ENCODE peak calls at places on chromosomes 5 and 9, in five cellular contexts. O is cardiac muscle cell, I is endothelial cell, H is glutamatergic neuron, L is stomach. D is an unnamed sample.

GRCh38 chr5:173281910-173282309 is 46.3 kb downstream of the STC2 start:
- DNase-seq in O (peak; percentile 94), I (peak; percentile 36), H (no peak), L (no peak), D (no peak)

GRCh38 chr9:123375725-123376132 is 19.7 kb downstream of the CRB2 start:
- DNase-seq in O (no peak), I (no peak), H (no peak), L (no peak), D (no peak)

GRCh38 chr5:72705178-72705577 is 111.3 kb upstream of the TNPO1 start:
- DNase-seq in O (no peak), I (no peak), H (no peak), L (no peak), D (no peak)

GRCh38 chr9:16434522-16434921 is 435.9 kb downstream of the BNC2 start:
- DNase-seq in O (no peak), I (no peak), H (no peak), L (no peak), D (no peak)

GRCh38 chr9:69444791-69445190 is 119.8 kb downstream of the ENTREP1 start:
- DNase-seq in O (no peak), I (no peak), H (no peak), L (no peak), D (no peak)

GRCh38 chr5:56673171-56673570 is 142.2 kb upstream of the MAP3K1 start:
- DNase-seq in O (no peak), I (no peak), H (no peak), L (no peak), D (no peak)

GRCh38 chr5:42691413-42691861 is 65.2 kb upstream of the CCDC152 start:
- DNase-seq in O (peak; percentile 66), I (peak; percentile 4), H (no peak), L (no peak), D (no peak)

GRCh38 chr5:9108156-9108555 is 437.7 kb downstream of the SEMA5A start:
- DNase-seq in O (no peak), I (no peak), H (no peak), L (no peak), D (no peak)

GRCh38 chr9:70410368-70410767 is 4.1 kb downstream of the KLF9 start:
- DNase-seq in O (no peak), I (no peak), H (no peak), L (no peak), D (no peak)

GRCh38 chr9:16223074-16223871 is 647.2 kb downstream of the BNC2 start:
- DNase-seq in O (no peak), I (no peak), H (no peak), L (no peak), D (no peak)

GRCh38 chr9:8816361-8816760 is 1016.8 kb upstream of the DMAC1 start:
- DNase-seq in O (peak; percentile 31), I (peak; percentile 15), H (no peak), L (no peak), D (no peak)

GRCh38 chr5:177351392-177352329 is at the start of gene LMAN2:
- DNase-seq in O (peak; percentile 93), I (peak; percentile 86), H (peak; percentile 87), L (peak; percentile 96), D (peak; percentile 94)

GRCh38 chr5:139481580-139482049 is 943 bp downstream of the STING1 start:
- DNase-seq in O (no peak), I (no peak), H (no peak), L (no peak), D (no peak)

GRCh38 chr5:52709171-52709925 is 78.4 kb upstream of the ITGA1 start:
- DNase-seq in O (no peak), I (peak; percentile 8), H (no peak), L (no peak), D (peak; percentile 16)

GRCh38 chr9:117679425-117679824 is 24.8 kb upstream of the TLR4 start:
- DNase-seq in O (no peak), I (no peak), H (no peak), L (no peak), D (no peak)

GRCh38 chr9:27292646-27293045 is 4.3 kb downstream of the EQTN start:
- DNase-seq in O (no peak), I (no peak), H (no peak), L (no peak), D (no peak)

GRCh38 chr9:26394025-26394424 is 498.6 kb downstream of the CAAP1 start:
- DNase-seq in O (no peak), I (no peak), H (no peak), L (no peak), D (no peak)

GRCh38 chr5:17157916-17158529 is 59.4 kb upstream of the BASP1 start:
- DNase-seq in O (no peak), I (peak; percentile 8), H (no peak), L (no peak), D (no peak)

GRCh38 chr5:134541736-134542376 is 16.4 kb downstream of the JADE2 start:
- DNase-seq in O (peak; percentile 87), I (peak; percentile 79), H (no peak), L (peak; percentile 48), D (no peak)

GRCh38 chr5:131766689-131767088 is 30.1 kb downstream of the FNIP1 start:
- DNase-seq in O (no peak), I (no peak), H (no peak), L (no peak), D (no peak)

GRCh38 chr5:93580387-93581100 is 475 bp downstream of the NR2F1-AS1 start:
- DNase-seq in O (no peak), I (no peak), H (peak; percentile 31), L (no peak), D (no peak)

GRCh38 chr5:150350524-150351344 is 6.8 kb upstream of the TCOF1 start:
- DNase-seq in O (peak; percentile 85), I (peak; percentile 69), H (peak; percentile 73), L (peak; percentile 78), D (peak; percentile 76)

GRCh38 chr5:151264113-151264512 is 11.1 kb downstream of the GM2A start:
- DNase-seq in O (no peak), I (no peak), H (no peak), L (no peak), D (peak; percentile 22)

GRCh38 chr9:134291452-134291881 is 34.8 kb upstream of the RXRA start:
- DNase-seq in O (no peak), I (no peak), H (peak; percentile 15), L (no peak), D (no peak)

GRCh38 chr5:164663223-164663989 is 1158.0 kb downstream of the MAT2B start:
- DNase-seq in O (no peak), I (no peak), H (no peak), L (no peak), D (no peak)

GRCh38 chr5:97425511-97425910 is 242.5 kb upstream of the RIOK2 start:
- DNase-seq in O (peak; percentile 17), I (peak; percentile 28), H (no peak), L (no peak), D (no peak)

GRCh38 chr5:97422678-97423077 is 239.6 kb upstream of the RIOK2 start:
- DNase-seq in O (no peak), I (no peak), H (no peak), L (no peak), D (no peak)

DNA sequence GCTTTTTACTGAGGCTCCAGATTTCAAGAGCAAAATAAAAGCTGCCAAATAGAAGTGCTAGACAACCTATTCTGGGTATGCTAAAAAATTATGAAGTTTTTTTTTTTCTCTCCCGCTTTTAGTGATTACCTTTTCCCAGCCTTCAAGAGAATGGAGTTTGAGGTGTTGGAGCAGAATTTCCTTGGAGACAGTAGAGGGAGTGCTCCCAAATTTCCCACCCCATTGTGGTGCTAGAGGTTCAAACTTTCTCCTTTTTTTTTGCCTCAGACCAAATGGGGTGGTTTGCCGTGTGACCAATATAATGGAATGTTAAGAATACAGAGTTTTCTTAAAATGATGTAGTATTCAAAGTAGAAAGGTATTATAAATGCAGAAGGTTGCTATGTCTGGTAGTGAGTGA is 244.2 kb upstream of the RIOK2 start:
- DNase-seq in O (no peak), I (no peak), H (no peak), L (no peak), D (no peak)
- TF ChIP-seq CTCF in O (no peak), I (no peak), H (no peak), L (no peak), D (no peak)

DNA sequence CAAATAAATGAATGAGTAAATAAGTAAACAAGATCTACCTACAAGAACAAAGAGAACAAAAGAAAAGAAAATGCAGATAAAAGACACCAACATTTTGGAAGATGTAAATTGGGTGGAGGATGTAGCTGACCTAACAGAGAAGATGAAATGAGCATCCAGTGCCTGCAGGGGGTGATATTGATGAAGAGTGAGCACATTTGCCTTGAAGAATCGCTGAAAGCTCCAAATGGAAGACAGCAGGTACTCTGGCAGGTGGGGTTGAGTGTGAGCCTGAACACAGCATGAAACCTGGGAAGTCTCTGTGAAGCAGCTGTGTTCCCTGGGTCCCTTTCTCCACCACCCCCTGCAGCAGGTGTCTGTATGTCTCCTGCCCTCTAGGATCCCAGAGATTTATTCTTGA is 125.6 kb downstream of the NXNL2 start:
- DNase-seq in O (peak; percentile 62), I (peak; percentile 50), H (peak; percentile 43), L (no peak), D (no peak)
- TF ChIP-seq CTCF in O (peak; percentile 66), I (peak; percentile 59), H (peak; percentile 54), L (peak; percentile 48), D (peak; percentile 13)

GRCh38 chr5:171520300-171521170 is 101.1 kb downstream of the FGF18 start:
- DNase-seq in O (peak; percentile 51), I (peak; percentile 46), H (peak; percentile 60), L (no peak), D (no peak)

GRCh38 chr5:171518916-171519315 is 99.5 kb downstream of the FGF18 start:
- DNase-seq in O (no peak), I (no peak), H (no peak), L (no peak), D (no peak)

GRCh38 chr5:171521679-171522078 is 102.2 kb downstream of the FGF18 start:
- DNase-seq in O (no peak), I (no peak), H (no peak), L (no peak), D (no peak)

GRCh38 chr5:171523781-171524180 is 104.3 kb downstream of the FGF18 start:
- DNase-seq in O (no peak), I (no peak), H (no peak), L (no peak), D (no peak)

DNA sequence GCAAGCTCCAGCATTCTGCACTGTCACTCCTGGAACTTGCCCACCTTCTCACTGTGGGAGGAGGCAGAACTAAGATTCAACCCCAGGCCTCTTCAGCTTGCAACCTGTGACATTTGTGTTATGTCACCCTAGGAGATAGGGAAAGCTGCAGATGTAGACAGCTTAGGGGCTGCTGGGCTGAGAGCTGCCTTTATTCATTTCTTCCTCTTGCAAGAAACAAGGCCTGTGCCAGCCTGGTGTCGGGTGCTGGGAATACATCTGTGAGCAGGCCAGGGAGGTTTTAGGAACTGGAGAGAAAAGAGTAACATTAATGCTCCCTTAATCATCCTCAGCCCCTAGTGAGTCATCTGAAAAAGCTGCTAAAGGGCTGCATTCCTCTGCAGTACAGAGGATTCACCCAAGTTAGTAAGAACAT is 101.8 kb downstream of the FGF18 start:
- DNase-seq in O (no peak), I (no peak), H (no peak), L (no peak), D (no peak)
- TF ChIP-seq CTCF in O (peak; percentile 10), I (no peak), H (no peak), L (no peak), D (no peak)

DNA sequence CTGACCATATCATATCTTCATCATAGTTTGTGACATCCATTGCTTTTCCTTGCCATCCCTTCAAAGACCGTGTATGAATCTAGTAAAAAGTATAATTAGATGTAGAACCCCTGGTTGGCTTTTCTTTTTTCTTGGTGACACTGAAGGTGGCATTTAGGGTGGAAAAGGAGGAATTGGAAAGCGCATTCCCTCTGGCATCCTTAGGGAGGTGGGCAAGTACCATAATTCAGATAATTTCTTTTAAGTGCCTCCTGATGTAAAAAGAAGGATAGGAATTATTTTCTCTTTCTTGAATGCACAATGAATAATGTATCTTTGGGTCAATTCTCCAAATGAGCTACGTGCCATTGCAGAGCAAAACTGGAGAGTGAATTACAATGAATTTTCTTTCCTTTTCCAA is 73.2 kb upstream of the SMARCA2 start:
- DNase-seq in O (no peak), I (no peak), H (no peak), L (no peak), D (no peak)
- TF ChIP-seq CTCF in O (peak; percentile 39), I (no peak), H (no peak), L (no peak), D (peak; percentile 52)